ENCODE peak calls at places on chromosomes 5 and 9, in six cellular contexts. U, M, B, L, N and E are unnamed samples. For H3K4me1, the result is how much of the 10 kb centered on the place peaks cover.

GRCh38 chr9:68562456-68562855 is 21.8 kb upstream of the TMEM252 start:
- DNase-seq in U (no peak), M (no peak), B (no peak), L (no peak), N (no peak), E (no peak)

GRCh38 chr5:19496056-19496455 is 491.9 kb downstream of the CDH18 start:
- DNase-seq in U (no peak), M (no peak), B (no peak), L (no peak), N (no peak), E (no peak)

GRCh38 chr5:167219296-167219695 is 1072.1 kb upstream of the WWC1 start:
- DNase-seq in U (no peak), M (no peak), B (no peak), L (no peak), N (no peak), E (no peak)

GRCh38 chr5:34507948-34508347 is 148.2 kb upstream of the RAI14 start:
- DNase-seq in U (no peak), M (no peak), B (no peak), L (no peak), N (no peak), E (no peak)

GRCh38 chr9:10855847-10856246 is 243.0 kb upstream of the PTPRD start:
- DNase-seq in U (no peak), M (no peak), B (no peak), L (no peak), N (no peak), E (no peak)

GRCh38 chr9:127971357-127972315 is 9.2 kb downstream of the EEIG1 start:
- DNase-seq in U (no peak), M (no peak), B (no peak), L (no peak), N (no peak), E (no peak)

GRCh38 chr9:89668216-89668867 is 63.5 kb downstream of the GADD45G start:
- DNase-seq in U (no peak), M (no peak), B (no peak), L (no peak), N (no peak), E (no peak)

GRCh38 chr9:93900971-93901861 is 53.9 kb downstream of the BARX1 start:
- DNase-seq in U (no peak), M (no peak), B (no peak), L (peak), N (no peak), E (no peak)

GRCh38 chr9:8823131-8823895 is 1023.7 kb upstream of the DMAC1 start:
- DNase-seq in U (no peak), M (no peak), B (no peak), L (no peak), N (no peak), E (no peak)

GRCh38 chr5:67291066-67291465 is 94.5 kb upstream of the CD180 start:
- DNase-seq in U (no peak), M (no peak), B (no peak), L (no peak), N (no peak), E (no peak)

GRCh38 chr9:137053944-137054931 is at the start of gene ENTPD2:
- DNase-seq in U (no peak), M (peak), B (no peak), L (peak), N (no peak), E (no peak)

GRCh38 chr9:3370715-3371114 is 155.1 kb downstream of the RFX3 start:
- DNase-seq in U (no peak), M (no peak), B (no peak), L (no peak), N (no peak), E (no peak)

GRCh38 chr5:157657516-157657915 is 5.3 kb upstream of the SOX30 start:
- DNase-seq in U (no peak), M (no peak), B (no peak), L (no peak), N (no peak), E (no peak)

GRCh38 chr9:26802921-26803320 is 89.7 kb downstream of the CAAP1 start:
- DNase-seq in U (no peak), M (no peak), B (no peak), L (no peak), N (no peak), E (no peak)

GRCh38 chr5:135825373-135826220 is 8.9 kb upstream of the SLC25A48 start:
- DNase-seq in U (no peak), M (no peak), B (no peak), L (no peak), N (no peak), E (no peak)

GRCh38 chr5:2877520-2877919 is 126.0 kb upstream of the IRX2 start:
- DNase-seq in U (no peak), M (no peak), B (no peak), L (peak), N (no peak), E (no peak)

GRCh38 chr9:70042461-70043215 is 1.0 kb upstream of the MAMDC2 start:
- DNase-seq in U (no peak), M (no peak), B (no peak), L (peak), N (no peak), E (no peak)

GRCh38 chr9:115396071-115396529 is 278.1 kb upstream of the TNC start:
- DNase-seq in U (no peak), M (no peak), B (no peak), L (no peak), N (no peak), E (no peak)

GRCh38 chr9:110371411-110372013 is 33.8 kb upstream of the TXNDC8 start:
- DNase-seq in U (no peak), M (no peak), B (no peak), L (no peak), N (no peak), E (no peak)

GRCh38 chr5:143749581-143750204 is 62.3 kb upstream of the HMHB1 start:
- DNase-seq in U (no peak), M (no peak), B (no peak), L (no peak), N (no peak), E (no peak)

GRCh38 chr9:33151007-33151557 is 16.1 kb downstream of the B4GALT1 start:
- DNase-seq in U (no peak), M (peak), B (no peak), L (no peak), N (peak), E (no peak)

GRCh38 chr9:117703538-117703937 is 665 bp upstream of the TLR4 start:
- DNase-seq in U (no peak), M (no peak), B (no peak), L (no peak), N (no peak), E (no peak)

GRCh38 chr9:25678147-25678666 is at the start of gene TUSC1:
- DNase-seq in U (peak), M (peak), B (no peak), L (peak), N (peak), E (peak)

GRCh38 chr9:36450110-36450732 is 50.2 kb upstream of the RNF38 start:
- DNase-seq in U (no peak), M (no peak), B (peak), L (no peak), N (peak), E (no peak)

GRCh38 chr5:102090770-102091169 is 205.3 kb downstream of the SLCO4C1 start:
- DNase-seq in U (no peak), M (no peak), B (no peak), L (no peak), N (no peak), E (no peak)

GRCh38 chr9:89822996-89823395 is 218.2 kb downstream of the GADD45G start:
- DNase-seq in U (no peak), M (no peak), B (no peak), L (no peak), N (peak), E (peak)

GRCh38 chr9:5389109-5389732 is 48.5 kb downstream of the PLGRKT start:
- DNase-seq in U (no peak), M (no peak), B (no peak), L (no peak), N (no peak), E (no peak)

GRCh38 chr9:119298076-119298853 is 71.0 kb downstream of the BRINP1 start:
- DNase-seq in U (no peak), M (no peak), B (no peak), L (no peak), N (no peak), E (no peak)

GRCh38 chr5:175681975-175682354 is 24.1 kb downstream of the HRH2 start:
- DNase-seq in U (no peak), M (no peak), B (no peak), L (no peak), N (no peak), E (no peak)

GRCh38 chr9:33816327-33817252 is at the start of gene UBE2R2:
- DNase-seq in U (peak), M (peak), B (peak), L (peak), N (peak), E (peak)

GRCh38 chr9:124735121-124735520 is 36.0 kb downstream of the NR6A1 start:
- DNase-seq in U (no peak), M (no peak), B (no peak), L (no peak), N (no peak), E (no peak)

GRCh38 chr5:79191457-79191856 is 44.5 kb upstream of the JMY start:
- DNase-seq in U (no peak), M (no peak), B (no peak), L (no peak), N (no peak), E (no peak)

GRCh38 chr5:138639326-138639725 is 64.1 kb upstream of the HSPA9 start:
- DNase-seq in U (no peak), M (no peak), B (no peak), L (no peak), N (no peak), E (no peak)

GRCh38 chr5:148791334-148791667 is 35.1 kb upstream of the ADRB2 start:
- DNase-seq in U (no peak), M (no peak), B (no peak), L (no peak), N (no peak), E (no peak)

GRCh38 chr5:144335561-144335960 is 164.9 kb downstream of the KCTD16 start:
- DNase-seq in U (no peak), M (no peak), B (no peak), L (no peak), N (no peak), E (no peak)

GRCh38 chr5:159406571-159406970 is 76.3 kb upstream of the IL12B start:
- DNase-seq in U (no peak), M (no peak), B (no peak), L (no peak), N (no peak), E (no peak)

GRCh38 chr5:159405611-159406031 is 75.3 kb upstream of the IL12B start:
- DNase-seq in U (no peak), M (no peak), B (no peak), L (no peak), N (no peak), E (no peak)

GRCh38 chr5:159412284-159413046 is 82.2 kb upstream of the IL12B start:
- DNase-seq in U (no peak), M (no peak), B (peak), L (no peak), N (no peak), E (no peak)

GRCh38 chr5:159410480-159410879 is 80.2 kb upstream of the IL12B start:
- DNase-seq in U (no peak), M (no peak), B (no peak), L (no peak), N (no peak), E (no peak)

DNA sequence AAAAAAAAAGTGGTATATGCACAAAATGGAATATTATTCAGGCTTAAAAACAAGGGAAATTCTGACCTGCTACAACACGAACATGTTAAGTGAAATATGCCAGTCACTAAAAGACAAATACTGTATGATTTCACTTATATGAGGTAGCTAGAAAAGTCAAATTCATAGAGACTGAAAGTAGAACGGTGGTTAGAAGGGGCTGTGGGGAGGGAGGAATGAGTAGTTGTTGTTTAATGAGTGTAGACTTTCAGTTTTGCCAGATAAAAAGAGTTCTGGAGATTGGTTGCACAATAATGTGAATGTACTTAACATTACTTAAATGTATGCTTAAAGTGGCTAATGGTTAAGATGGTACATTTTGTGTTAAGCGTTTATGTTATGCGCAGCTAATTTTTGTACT is 79.5 kb upstream of the IL12B start:
- DNase-seq in U (no peak), M (no peak), B (peak), L (no peak), N (no peak), E (no peak)
- H3K27ac ChIP-seq in U (no peak), M (no peak), B (no peak), L (no peak), N (no peak), E (no peak)

DNA sequence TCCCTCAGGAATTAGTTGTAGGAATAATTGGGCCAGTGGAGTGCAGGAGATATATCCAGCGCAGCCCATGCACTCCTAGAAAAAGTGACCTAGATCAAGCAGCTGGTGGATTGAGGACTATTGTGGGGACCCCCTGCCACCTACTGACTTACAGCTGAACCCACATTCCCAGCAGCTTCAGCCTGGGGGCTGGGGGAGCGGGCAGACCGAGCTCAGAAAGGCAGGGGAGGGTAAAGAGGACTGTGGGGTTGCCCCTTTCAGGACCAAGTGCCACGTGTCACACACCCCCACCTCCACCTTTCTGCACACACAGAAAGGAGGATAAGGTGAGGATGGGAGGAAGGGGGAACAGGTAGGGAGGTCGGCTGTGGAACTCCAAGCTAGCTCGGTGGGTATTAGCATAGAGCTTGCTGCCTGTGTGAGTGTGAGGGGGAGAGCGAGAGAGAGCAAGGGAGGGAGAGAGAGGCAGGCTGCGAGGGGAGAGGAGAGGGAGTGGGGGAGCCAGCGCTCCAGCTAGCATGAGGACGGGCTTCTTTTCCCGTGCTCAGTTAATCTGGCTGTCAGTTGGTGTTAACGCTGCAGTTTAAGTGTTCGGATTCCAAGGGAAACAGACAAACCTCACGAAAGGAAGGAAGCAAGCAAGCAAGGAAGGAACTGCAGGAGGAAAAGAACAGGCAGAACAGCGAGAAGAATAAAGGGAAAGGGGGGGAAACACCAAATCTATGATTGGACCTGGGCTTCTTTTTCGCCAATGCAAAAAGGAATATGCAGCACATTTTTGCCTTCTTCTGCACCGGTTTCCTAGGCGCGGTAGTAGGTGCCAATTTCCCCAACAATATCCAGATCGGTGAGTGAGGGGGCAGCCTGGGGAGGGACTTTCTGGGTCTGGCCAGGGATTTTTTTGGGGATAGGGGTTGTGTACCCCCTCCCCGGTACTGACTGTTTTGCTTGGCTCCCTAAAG is at the start of gene GRIA1:
- DNase-seq in U (no peak), M (no peak), B (no peak), L (peak), N (no peak), E (no peak)
- H3K4me3 ChIP-seq in U (no peak), M (no peak), B (no peak), L (peak), N (no peak), E (peak)

DNA sequence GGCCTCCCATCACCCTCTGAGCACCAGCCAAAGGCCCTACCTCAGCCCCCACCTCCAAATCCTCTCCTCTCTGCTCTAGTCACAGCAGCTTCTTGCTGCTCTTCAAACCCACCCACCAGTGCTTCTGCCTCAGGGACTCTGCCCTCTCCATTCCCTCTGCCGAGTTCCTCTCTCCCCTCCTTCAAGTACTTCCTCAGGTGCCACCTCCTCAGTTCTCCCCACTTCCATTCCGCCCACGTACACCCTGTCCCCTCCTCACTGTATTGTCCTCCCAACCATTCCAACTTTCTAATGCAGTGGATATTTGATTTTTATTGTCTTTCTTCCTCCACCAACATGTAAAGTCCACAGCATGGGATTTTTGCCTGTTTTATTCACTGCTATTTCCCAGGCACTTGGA is 43.2 kb downstream of the C5orf15 start:
- DNase-seq in U (no peak), M (no peak), B (no peak), L (no peak), N (no peak), E (no peak)
- H3K4me1 ChIP-seq in U (under half), M (under half), B (under half), L (under half), N (under half), E (under half)

GRCh38 chr5:173011602-173012001 is 28.0 kb downstream of the ATP6V0E1 start:
- DNase-seq in U (no peak), M (no peak), B (no peak), L (no peak), N (no peak), E (no peak)
- H3K27ac ChIP-seq in U (peak), M (peak), B (no peak), L (no peak), N (peak), E (no peak)